ENCODE peak calls at places on chromosomes 6 and 20, in four cellular contexts. H is H9, D is GM06990, X is Calu3. A is an unnamed sample.

GRCh38 chr6:43455034-43455747 is at the start of gene DLK2:
- DNase-seq in H (no peak), D (peak; percentile 36), X (peak; percentile 49), A (peak; percentile 59)

GRCh38 chr6:27839303-27840081 is 72.7 kb downstream of the OR2B2 start:
- DNase-seq in H (no peak), D (no peak), X (peak; percentile 59), A (no peak)

GRCh38 chr6:28838289-28838633 is 85.5 kb downstream of the TRIM27 start:
- DNase-seq in H (peak; percentile 64), D (no peak), X (peak; percentile 79), A (peak; percentile 40)

GRCh38 chr20:35232575-35232974 is 6.1 kb downstream of the MMP24 start:
- DNase-seq in H (no peak), D (no peak), X (no peak), A (no peak)

GRCh38 chr20:42494290-42494689 is 695.4 kb downstream of the PTPRT start:
- DNase-seq in H (no peak), D (no peak), X (peak; percentile 12), A (no peak)

GRCh38 chr20:53227523-53227922 is 255.4 kb downstream of the TSHZ2 start:
- DNase-seq in H (no peak), D (no peak), X (no peak), A (no peak)

GRCh38 chr20:38217791-38218565 is 42.6 kb downstream of the KIAA1755 start:
- DNase-seq in H (no peak), D (no peak), X (peak; percentile 77), A (no peak)

GRCh38 chr6:133512410-133513016 is 271.4 kb downstream of the EYA4 start:
- DNase-seq in H (peak; percentile 39), D (peak; percentile 3), X (peak; percentile 62), A (peak; percentile 68)

GRCh38 chr20:15195378-15195777 is 858.0 kb upstream of the FLRT3 start:
- DNase-seq in H (no peak), D (no peak), X (no peak), A (no peak)

GRCh38 chr6:148177589-148178233 is 164.9 kb upstream of the SASH1 start:
- DNase-seq in H (peak; percentile 73), D (no peak), X (peak; percentile 57), A (peak; percentile 64)

GRCh38 chr6:15935661-15936060 is 193.2 kb upstream of the MYLIP start:
- DNase-seq in H (no peak), D (no peak), X (no peak), A (no peak)

GRCh38 chr20:4476903-4477302 is 244.8 kb upstream of the PRND start:
- DNase-seq in H (no peak), D (no peak), X (no peak), A (no peak)

GRCh38 chr6:139117734-139118133 is 17.1 kb upstream of the HECA start:
- DNase-seq in H (no peak), D (no peak), X (no peak), A (no peak)
- TF ChIP-seq CTCF in H (no peak), D (no peak), X (no peak), A (no peak)

GRCh38 chr20:661474-662288 is 8.7 kb upstream of the SRXN1 start:
- DNase-seq in H (peak; percentile 63), D (no peak), X (no peak), A (no peak)
- TF ChIP-seq CTCF in H (peak; percentile 26), D (no peak), X (no peak), A (no peak)

GRCh38 chr20:57291003-57291402 is 24.6 kb upstream of the BMP7 start:
- DNase-seq in H (peak; percentile 69), D (no peak), X (peak; percentile 49), A (no peak)
- TF ChIP-seq CTCF in H (peak; percentile 75), D (peak; percentile 19), X (peak; percentile 56), A (no peak)

DNA sequence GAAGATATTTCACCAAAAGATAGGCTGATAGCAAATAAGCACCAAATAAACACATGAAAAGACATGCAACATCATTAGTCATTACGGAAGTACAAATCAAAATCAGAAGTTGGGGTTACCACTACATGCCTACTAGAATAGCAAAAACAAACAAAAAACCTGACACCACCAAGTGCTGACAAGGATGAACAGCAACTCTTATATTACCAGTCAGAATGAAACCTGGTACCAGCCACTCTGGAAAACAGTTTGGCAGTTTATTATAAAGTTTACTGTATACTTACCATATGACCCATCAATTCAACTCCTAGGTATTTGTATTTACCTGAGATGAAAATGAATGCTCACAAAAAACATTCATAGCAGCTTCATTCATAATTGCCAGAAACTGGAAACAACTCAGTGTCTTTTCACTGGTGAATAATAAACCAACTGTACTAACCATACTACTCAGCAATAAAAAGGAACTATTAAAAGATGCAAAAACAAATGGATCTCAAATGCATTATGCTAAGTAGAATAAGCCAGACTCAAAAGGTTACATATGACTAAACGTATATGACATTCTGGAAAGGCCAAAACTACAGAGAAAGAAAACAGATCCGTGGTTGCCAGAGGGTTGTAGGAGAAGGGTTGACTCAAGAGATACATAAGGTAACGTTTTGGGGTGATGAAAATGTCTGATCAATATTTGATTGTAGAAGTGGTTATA is 33.0 kb downstream of the NUP153 start:
- DNase-seq in H (no peak), D (no peak), X (no peak), A (no peak)
- TF ChIP-seq CTCF in H (no peak), D (no peak), X (no peak), A (no peak)

GRCh38 chr6:127494240-127494767 is 24.8 kb downstream of the MTCL3 start:
- DNase-seq in H (no peak), D (no peak), X (no peak), A (no peak)

DNA sequence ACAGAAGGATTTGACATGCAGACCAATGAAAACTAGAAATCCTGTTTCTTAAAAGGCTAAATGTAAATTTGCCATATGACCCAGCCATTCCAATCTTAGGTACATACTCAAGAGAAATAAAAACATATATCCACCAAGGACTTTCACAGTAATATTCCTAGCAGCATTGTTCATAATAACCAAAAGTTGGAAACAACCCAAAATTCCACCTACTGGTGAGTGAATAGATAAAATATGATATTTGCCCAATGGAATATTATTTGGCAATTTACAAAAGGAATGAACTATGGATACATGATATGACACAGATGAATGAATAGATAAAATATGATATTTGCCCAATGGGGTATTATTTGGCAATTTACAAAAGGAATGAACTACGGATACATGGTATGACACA is 22.7 kb downstream of the MTCL3 start:
- DNase-seq in H (no peak), D (no peak), X (no peak), A (no peak)
- TF ChIP-seq CTCF in H (no peak), D (no peak), X (no peak), A (no peak)

GRCh38 chr6:161835426-161836029 is 561.7 kb upstream of the AGPAT4 start:
- DNase-seq in H (no peak), D (no peak), X (no peak), A (no peak)
- TF ChIP-seq CTCF in H (no peak), D (no peak), X (no peak), A (no peak)

GRCh38 chr20:61478611-61479305 is 226.7 kb downstream of the CDH4 start:
- DNase-seq in H (peak; percentile 3), D (no peak), X (no peak), A (no peak)

GRCh38 chr20:61478094-61478493 is 226.0 kb downstream of the CDH4 start:
- DNase-seq in H (peak; percentile 18), D (no peak), X (no peak), A (no peak)

GRCh38 chr20:61482901-61483300 is 230.8 kb downstream of the CDH4 start:
- DNase-seq in H (peak; percentile 14), D (no peak), X (no peak), A (no peak)

GRCh38 chr20:61482425-61482887 is 230.4 kb downstream of the CDH4 start:
- DNase-seq in H (peak; percentile 31), D (no peak), X (no peak), A (no peak)

DNA sequence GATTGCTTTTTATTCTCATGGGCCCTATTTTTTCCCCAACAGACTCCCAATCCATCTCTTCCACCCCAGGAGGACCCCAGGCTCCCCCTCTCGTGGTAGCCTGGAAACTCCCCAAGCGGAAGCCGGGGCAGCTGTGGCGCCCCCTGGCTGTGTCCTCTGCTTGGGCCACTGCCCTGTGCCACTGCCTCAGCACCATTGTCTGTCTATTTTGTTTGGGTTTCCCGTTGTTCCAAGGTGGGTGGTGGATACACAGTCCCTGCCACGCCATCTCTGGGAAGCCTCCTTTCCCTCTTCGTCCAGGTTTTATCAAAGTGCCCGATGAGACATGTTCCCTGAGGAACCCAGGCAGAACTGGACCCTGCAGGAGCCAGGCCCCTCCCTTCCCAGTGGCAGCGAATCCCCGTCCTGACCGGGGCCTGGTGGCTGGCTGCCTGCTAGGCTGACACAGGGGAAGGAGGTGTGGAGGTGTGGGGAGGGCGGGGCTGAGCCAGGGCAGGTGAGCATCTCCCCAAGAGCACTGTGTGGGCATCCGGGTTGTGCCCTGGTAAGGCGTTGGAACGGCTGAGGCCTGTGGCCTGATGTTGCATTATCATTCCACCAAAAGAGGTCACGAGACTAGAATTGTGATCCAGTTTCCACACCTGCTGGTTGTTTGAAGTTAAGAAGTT is 228.2 kb downstream of the CDH4 start:
- DNase-seq in H (peak; percentile 55), D (no peak), X (no peak), A (no peak)
- TF ChIP-seq CTCF in H (peak; percentile 80), D (no peak), X (no peak), A (no peak)

DNA sequence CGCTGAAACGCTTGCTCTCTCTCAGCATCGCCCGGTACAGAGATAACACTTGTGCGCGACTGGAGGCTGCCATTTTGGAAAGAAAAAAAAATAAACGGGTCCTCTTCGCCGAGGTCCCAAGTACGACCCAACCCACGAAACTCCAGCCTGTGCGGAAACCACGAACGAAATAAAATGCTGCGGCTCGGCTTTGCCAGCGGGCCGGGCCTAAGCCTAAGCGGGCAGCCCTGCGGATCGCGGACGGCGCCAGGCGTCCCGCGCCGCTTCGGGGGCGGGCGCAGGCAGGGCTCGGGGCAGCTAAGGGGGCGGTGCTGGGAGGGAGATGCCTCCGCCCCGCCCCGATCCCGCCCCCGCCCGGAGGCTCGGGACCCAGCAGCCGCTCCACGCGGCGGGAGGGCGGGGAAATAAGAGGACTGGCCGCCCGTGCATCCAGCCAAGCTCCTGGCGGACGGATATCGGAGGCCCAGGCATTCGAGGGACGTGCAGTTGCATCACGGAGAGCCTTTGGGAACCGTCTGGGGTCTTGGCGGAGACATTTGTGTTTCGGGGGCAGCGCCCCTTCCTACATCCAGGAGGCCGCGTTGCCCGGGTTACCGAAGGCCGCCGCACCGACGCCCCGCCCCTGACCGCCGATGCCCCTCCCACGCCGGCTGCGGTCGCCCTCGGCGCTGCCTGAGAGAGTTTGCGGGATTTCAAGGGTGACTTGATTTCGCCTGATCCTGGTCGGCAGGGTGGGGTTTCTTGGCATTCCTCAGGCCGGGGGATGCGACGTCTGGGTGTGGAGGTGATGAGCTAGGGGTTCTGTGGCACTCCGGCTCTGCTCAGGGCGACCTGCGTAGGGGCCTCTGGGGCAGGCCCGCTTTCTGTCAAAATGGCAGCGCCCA is at the start of the genes FARS2 and LYRM4:
- DNase-seq in H (peak; percentile 93), D (peak; percentile 96), X (peak; percentile 87), A (peak; percentile 92)
- TF ChIP-seq CTCF in H (peak; percentile 46), D (no peak), X (no peak), A (no peak)

GRCh38 chr6:116633685-116634084 is 17.4 kb downstream of the RSPH4A start:
- DNase-seq in H (peak; percentile 34), D (no peak), X (no peak), A (no peak)
- TF ChIP-seq CTCF in H (peak; percentile 57), D (peak; percentile 35), X (no peak), A (no peak)

DNA sequence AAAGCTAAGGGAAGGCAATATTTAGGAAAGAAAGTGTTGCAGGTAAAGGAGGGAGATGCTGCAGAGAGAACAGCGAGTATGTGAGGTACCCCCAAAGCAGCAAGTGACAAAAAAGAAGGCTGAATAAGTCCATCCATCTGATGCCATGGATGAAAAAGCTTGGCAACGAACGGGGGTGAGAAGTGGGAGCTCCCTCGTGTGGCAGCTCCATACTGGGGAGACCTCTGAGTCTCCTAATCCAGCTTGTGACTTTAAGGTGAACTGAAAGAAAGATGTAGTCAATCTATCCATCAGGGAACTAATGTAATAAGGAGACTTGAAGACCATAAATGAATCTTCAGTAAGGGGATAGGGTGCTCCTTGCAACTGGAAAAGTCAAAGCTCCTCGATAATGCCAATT is 156.6 kb downstream of the OTOR start:
- DNase-seq in H (no peak), D (no peak), X (no peak), A (no peak)
- TF ChIP-seq CTCF in H (peak; percentile 46), D (peak; percentile 20), X (no peak), A (no peak)